ENCODE peak calls at places on chromosomes 2 and 18, in ten cellular contexts. One of them, this sample, is unnamed.

GRCh38 chr2:126614529-126615279 is 41.3 kb upstream of the GYPC start:
- DNase-seq in heart left ventricle: no peak
- DNase-seq in adipocyte: peak; percentile 47
- DNase-seq in transverse colon: no peak
- DNase-seq in NT2/D1: no peak
- DNase-seq in effector memory CD4-positive, alpha-beta T cell: no peak
- DNase-seq in fibroblast of lung: no peak
- DNase-seq in lower lobe of right lung: no peak
- DNase-seq in CD8-positive, alpha-beta memory T cell: no peak
- DNase-seq in CD8-positive, alpha-beta T cell: no peak
- DNase-seq in this sample: no peak

GRCh38 chr2:34096552-34097171 is 497.6 kb upstream of the FAM98A start:
- DNase-seq in heart left ventricle: no peak
- DNase-seq in adipocyte: peak; percentile 89
- DNase-seq in transverse colon: peak; percentile 57
- DNase-seq in NT2/D1: peak; percentile 65
- DNase-seq in effector memory CD4-positive, alpha-beta T cell: no peak
- DNase-seq in fibroblast of lung: peak; percentile 51
- DNase-seq in lower lobe of right lung: no peak
- DNase-seq in CD8-positive, alpha-beta memory T cell: peak; percentile 11
- DNase-seq in CD8-positive, alpha-beta T cell: peak; percentile 30
- DNase-seq in this sample: peak; percentile 15

GRCh38 chr2:142868281-142868762 is 9.1 kb upstream of the KYNU start:
- DNase-seq in heart left ventricle: peak; percentile 75
- DNase-seq in adipocyte: no peak
- DNase-seq in transverse colon: peak; percentile 77
- DNase-seq in NT2/D1: no peak
- DNase-seq in effector memory CD4-positive, alpha-beta T cell: no peak
- DNase-seq in fibroblast of lung: no peak
- DNase-seq in lower lobe of right lung: peak; percentile 83
- DNase-seq in CD8-positive, alpha-beta memory T cell: no peak
- DNase-seq in CD8-positive, alpha-beta T cell: peak; percentile 11
- DNase-seq in this sample: peak; percentile 56

GRCh38 chr18:69943021-69943420 is 4.7 kb downstream of the CD226 start:
- DNase-seq in heart left ventricle: no peak
- DNase-seq in adipocyte: no peak
- DNase-seq in transverse colon: no peak
- DNase-seq in NT2/D1: no peak
- DNase-seq in effector memory CD4-positive, alpha-beta T cell: no peak
- DNase-seq in fibroblast of lung: no peak
- DNase-seq in lower lobe of right lung: no peak
- DNase-seq in CD8-positive, alpha-beta memory T cell: no peak
- DNase-seq in CD8-positive, alpha-beta T cell: no peak
- DNase-seq in this sample: no peak

GRCh38 chr2:169139145-169139544 is 69.8 kb downstream of the DHRS9 start:
- DNase-seq in heart left ventricle: no peak
- DNase-seq in adipocyte: no peak
- DNase-seq in transverse colon: no peak
- DNase-seq in NT2/D1: no peak
- DNase-seq in effector memory CD4-positive, alpha-beta T cell: no peak
- DNase-seq in fibroblast of lung: no peak
- DNase-seq in lower lobe of right lung: no peak
- DNase-seq in CD8-positive, alpha-beta memory T cell: no peak
- DNase-seq in CD8-positive, alpha-beta T cell: no peak
- DNase-seq in this sample: no peak

GRCh38 chr2:229852565-229852964 is 69.2 kb downstream of the TRIP12 start:
- DNase-seq in heart left ventricle: no peak
- DNase-seq in adipocyte: no peak
- DNase-seq in transverse colon: peak; percentile 24
- DNase-seq in NT2/D1: no peak
- DNase-seq in effector memory CD4-positive, alpha-beta T cell: peak; percentile 31
- DNase-seq in fibroblast of lung: peak; percentile 74
- DNase-seq in lower lobe of right lung: no peak
- DNase-seq in CD8-positive, alpha-beta memory T cell: no peak
- DNase-seq in CD8-positive, alpha-beta T cell: peak; percentile 64
- DNase-seq in this sample: no peak

GRCh38 chr2:222499226-222499625 is 74.9 kb downstream of the SGPP2 start:
- DNase-seq in heart left ventricle: no peak
- DNase-seq in adipocyte: no peak
- DNase-seq in transverse colon: no peak
- DNase-seq in NT2/D1: no peak
- DNase-seq in effector memory CD4-positive, alpha-beta T cell: no peak
- DNase-seq in fibroblast of lung: no peak
- DNase-seq in lower lobe of right lung: no peak
- DNase-seq in CD8-positive, alpha-beta memory T cell: no peak
- DNase-seq in CD8-positive, alpha-beta T cell: no peak
- DNase-seq in this sample: no peak

GRCh38 chr2:215917953-215918620 is 95.3 kb downstream of the MREG start:
- DNase-seq in heart left ventricle: no peak
- DNase-seq in adipocyte: peak; percentile 87
- DNase-seq in transverse colon: no peak
- DNase-seq in NT2/D1: peak; percentile 63
- DNase-seq in effector memory CD4-positive, alpha-beta T cell: no peak
- DNase-seq in fibroblast of lung: peak; percentile 71
- DNase-seq in lower lobe of right lung: no peak
- DNase-seq in CD8-positive, alpha-beta memory T cell: no peak
- DNase-seq in CD8-positive, alpha-beta T cell: no peak
- DNase-seq in this sample: no peak

GRCh38 chr2:108574332-108574731 is 40.1 kb downstream of the LIMS1 start:
- DNase-seq in heart left ventricle: no peak
- DNase-seq in adipocyte: no peak
- DNase-seq in transverse colon: no peak
- DNase-seq in NT2/D1: no peak
- DNase-seq in effector memory CD4-positive, alpha-beta T cell: no peak
- DNase-seq in fibroblast of lung: no peak
- DNase-seq in lower lobe of right lung: no peak
- DNase-seq in CD8-positive, alpha-beta memory T cell: no peak
- DNase-seq in CD8-positive, alpha-beta T cell: no peak
- DNase-seq in this sample: no peak

GRCh38 chr2:108580079-108580478 is 45.8 kb downstream of the LIMS1 start:
- DNase-seq in heart left ventricle: no peak
- DNase-seq in adipocyte: no peak
- DNase-seq in transverse colon: no peak
- DNase-seq in NT2/D1: no peak
- DNase-seq in effector memory CD4-positive, alpha-beta T cell: no peak
- DNase-seq in fibroblast of lung: no peak
- DNase-seq in lower lobe of right lung: no peak
- DNase-seq in CD8-positive, alpha-beta memory T cell: no peak
- DNase-seq in CD8-positive, alpha-beta T cell: no peak
- DNase-seq in this sample: no peak

GRCh38 chr2:108575132-108575966 is 41.1 kb downstream of the LIMS1 start:
- DNase-seq in heart left ventricle: no peak
- DNase-seq in adipocyte: peak; percentile 84
- DNase-seq in transverse colon: no peak
- DNase-seq in NT2/D1: no peak
- DNase-seq in effector memory CD4-positive, alpha-beta T cell: no peak
- DNase-seq in fibroblast of lung: peak; percentile 94
- DNase-seq in lower lobe of right lung: no peak
- DNase-seq in CD8-positive, alpha-beta memory T cell: no peak
- DNase-seq in CD8-positive, alpha-beta T cell: no peak
- DNase-seq in this sample: no peak

GRCh38 chr2:108579631-108580030 is 45.4 kb downstream of the LIMS1 start:
- DNase-seq in heart left ventricle: no peak
- DNase-seq in adipocyte: no peak
- DNase-seq in transverse colon: no peak
- DNase-seq in NT2/D1: no peak
- DNase-seq in effector memory CD4-positive, alpha-beta T cell: no peak
- DNase-seq in fibroblast of lung: peak; percentile 68
- DNase-seq in lower lobe of right lung: no peak
- DNase-seq in CD8-positive, alpha-beta memory T cell: no peak
- DNase-seq in CD8-positive, alpha-beta T cell: no peak
- DNase-seq in this sample: peak; percentile 44

GRCh38 chr2:108577099-108577498 is 42.8 kb downstream of the LIMS1 start:
- DNase-seq in heart left ventricle: no peak
- DNase-seq in adipocyte: no peak
- DNase-seq in transverse colon: no peak
- DNase-seq in NT2/D1: no peak
- DNase-seq in effector memory CD4-positive, alpha-beta T cell: no peak
- DNase-seq in fibroblast of lung: no peak
- DNase-seq in lower lobe of right lung: no peak
- DNase-seq in CD8-positive, alpha-beta memory T cell: no peak
- DNase-seq in CD8-positive, alpha-beta T cell: no peak
- DNase-seq in this sample: no peak
- H3K4me1 ChIP-seq in heart left ventricle: peaks cover 64% of the 10 kb centered on the region
- H3K4me1 ChIP-seq in adipocyte: peaks cover 65% of the 10 kb centered on the region
- H3K4me1 ChIP-seq in transverse colon: peaks cover 68% of the 10 kb centered on the region
- H3K4me1 ChIP-seq in NT2/D1: no peaks in the 10 kb centered on the region
- H3K4me1 ChIP-seq in effector memory CD4-positive, alpha-beta T cell: no peaks in the 10 kb centered on the region
- H3K4me1 ChIP-seq in fibroblast of lung: peaks cover 33% of the 10 kb centered on the region
- H3K4me1 ChIP-seq in lower lobe of right lung: peaks cover 41% of the 10 kb centered on the region
- H3K4me1 ChIP-seq in CD8-positive, alpha-beta memory T cell: no peaks in the 10 kb centered on the region
- H3K4me1 ChIP-seq in CD8-positive, alpha-beta T cell: no peaks in the 10 kb centered on the region
- H3K4me1 ChIP-seq in this sample: peaks cover 6% of the 10 kb centered on the region

DNA sequence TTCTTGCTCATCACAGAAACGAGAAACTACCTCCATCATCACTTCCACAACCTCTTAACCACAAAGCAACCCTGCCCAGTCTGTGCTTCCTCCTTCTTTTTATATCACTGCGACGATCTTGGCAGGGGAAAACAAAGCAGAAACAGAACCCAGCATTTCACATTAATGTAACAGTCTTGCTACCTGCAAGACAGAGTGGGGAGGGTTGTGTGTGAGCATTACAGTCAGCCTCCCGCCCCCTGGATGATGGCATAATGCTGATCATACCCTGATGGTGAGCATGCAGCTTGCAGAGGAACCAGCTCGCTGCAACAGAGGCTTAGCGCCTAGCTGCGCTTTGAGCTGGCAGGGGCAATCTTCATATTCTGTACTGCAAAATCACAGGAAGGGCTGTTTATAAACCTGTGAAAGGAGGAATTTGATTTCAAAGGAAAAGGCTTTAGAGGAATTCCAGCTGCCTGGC is 376.1 kb downstream of the IRS1 start:
- DNase-seq in heart left ventricle: peak; percentile 59
- DNase-seq in adipocyte: no peak
- DNase-seq in transverse colon: peak; percentile 8
- DNase-seq in NT2/D1: no peak
- DNase-seq in effector memory CD4-positive, alpha-beta T cell: peak; percentile 8
- DNase-seq in fibroblast of lung: peak; percentile 61
- DNase-seq in lower lobe of right lung: peak; percentile 58
- DNase-seq in CD8-positive, alpha-beta memory T cell: peak; percentile 2
- DNase-seq in CD8-positive, alpha-beta T cell: peak; percentile 22
- DNase-seq in this sample: no peak
- H3K4me1 ChIP-seq in heart left ventricle: peaks cover 20% of the 10 kb centered on the region
- H3K4me1 ChIP-seq in adipocyte: peaks cover 48% of the 10 kb centered on the region
- H3K4me1 ChIP-seq in transverse colon: peaks cover 6% of the 10 kb centered on the region
- H3K4me1 ChIP-seq in NT2/D1: no peaks in the 10 kb centered on the region
- H3K4me1 ChIP-seq in effector memory CD4-positive, alpha-beta T cell: peaks cover 7% of the 10 kb centered on the region
- H3K4me1 ChIP-seq in fibroblast of lung: peaks cover 17% of the 10 kb centered on the region
- H3K4me1 ChIP-seq in lower lobe of right lung: peaks cover 4% of the 10 kb centered on the region
- H3K4me1 ChIP-seq in CD8-positive, alpha-beta memory T cell: peaks cover 15% of the 10 kb centered on the region
- H3K4me1 ChIP-seq in CD8-positive, alpha-beta T cell: peaks cover 13% of the 10 kb centered on the region
- H3K4me1 ChIP-seq in this sample: no peaks in the 10 kb centered on the region

GRCh38 chr2:26723475-26723874 is 31.0 kb downstream of the KCNK3 start:
- DNase-seq in heart left ventricle: no peak
- DNase-seq in adipocyte: no peak
- DNase-seq in transverse colon: no peak
- DNase-seq in NT2/D1: no peak
- DNase-seq in effector memory CD4-positive, alpha-beta T cell: no peak
- DNase-seq in fibroblast of lung: no peak
- DNase-seq in lower lobe of right lung: no peak
- DNase-seq in CD8-positive, alpha-beta memory T cell: no peak
- DNase-seq in CD8-positive, alpha-beta T cell: no peak
- DNase-seq in this sample: no peak
- H3K4me1 ChIP-seq in heart left ventricle: peaks cover 35% of the 10 kb centered on the region
- H3K4me1 ChIP-seq in adipocyte: peaks cover 65% of the 10 kb centered on the region
- H3K4me1 ChIP-seq in transverse colon: peaks cover 48% of the 10 kb centered on the region
- H3K4me1 ChIP-seq in NT2/D1: peaks cover 14% of the 10 kb centered on the region
- H3K4me1 ChIP-seq in effector memory CD4-positive, alpha-beta T cell: no peaks in the 10 kb centered on the region
- H3K4me1 ChIP-seq in fibroblast of lung: peaks cover 30% of the 10 kb centered on the region
- H3K4me1 ChIP-seq in lower lobe of right lung: peaks cover 60% of the 10 kb centered on the region
- H3K4me1 ChIP-seq in CD8-positive, alpha-beta memory T cell: no peaks in the 10 kb centered on the region
- H3K4me1 ChIP-seq in CD8-positive, alpha-beta T cell: no peaks in the 10 kb centered on the region
- H3K4me1 ChIP-seq in this sample: peaks cover 33% of the 10 kb centered on the region

GRCh38 chr2:72950558-72951255 is 33.4 kb downstream of the EMX1 start:
- DNase-seq in heart left ventricle: no peak
- DNase-seq in adipocyte: no peak
- DNase-seq in transverse colon: peak; percentile 24
- DNase-seq in NT2/D1: no peak
- DNase-seq in effector memory CD4-positive, alpha-beta T cell: no peak
- DNase-seq in fibroblast of lung: no peak
- DNase-seq in lower lobe of right lung: no peak
- DNase-seq in CD8-positive, alpha-beta memory T cell: no peak
- DNase-seq in CD8-positive, alpha-beta T cell: no peak
- DNase-seq in this sample: peak; percentile 19

GRCh38 chr2:72949642-72950041 is 32.3 kb downstream of the EMX1 start:
- DNase-seq in heart left ventricle: no peak
- DNase-seq in adipocyte: no peak
- DNase-seq in transverse colon: no peak
- DNase-seq in NT2/D1: no peak
- DNase-seq in effector memory CD4-positive, alpha-beta T cell: no peak
- DNase-seq in fibroblast of lung: no peak
- DNase-seq in lower lobe of right lung: no peak
- DNase-seq in CD8-positive, alpha-beta memory T cell: no peak
- DNase-seq in CD8-positive, alpha-beta T cell: no peak
- DNase-seq in this sample: no peak

GRCh38 chr2:72952110-72952823 is 34.9 kb downstream of the EMX1 start:
- DNase-seq in heart left ventricle: no peak
- DNase-seq in adipocyte: no peak
- DNase-seq in transverse colon: no peak
- DNase-seq in NT2/D1: no peak
- DNase-seq in effector memory CD4-positive, alpha-beta T cell: no peak
- DNase-seq in fibroblast of lung: no peak
- DNase-seq in lower lobe of right lung: no peak
- DNase-seq in CD8-positive, alpha-beta memory T cell: no peak
- DNase-seq in CD8-positive, alpha-beta T cell: no peak
- DNase-seq in this sample: peak; percentile 2

GRCh38 chr2:72952961-72953360 is 35.6 kb downstream of the EMX1 start:
- DNase-seq in heart left ventricle: no peak
- DNase-seq in adipocyte: no peak
- DNase-seq in transverse colon: no peak
- DNase-seq in NT2/D1: no peak
- DNase-seq in effector memory CD4-positive, alpha-beta T cell: no peak
- DNase-seq in fibroblast of lung: no peak
- DNase-seq in lower lobe of right lung: no peak
- DNase-seq in CD8-positive, alpha-beta memory T cell: no peak
- DNase-seq in CD8-positive, alpha-beta T cell: no peak
- DNase-seq in this sample: no peak

DNA sequence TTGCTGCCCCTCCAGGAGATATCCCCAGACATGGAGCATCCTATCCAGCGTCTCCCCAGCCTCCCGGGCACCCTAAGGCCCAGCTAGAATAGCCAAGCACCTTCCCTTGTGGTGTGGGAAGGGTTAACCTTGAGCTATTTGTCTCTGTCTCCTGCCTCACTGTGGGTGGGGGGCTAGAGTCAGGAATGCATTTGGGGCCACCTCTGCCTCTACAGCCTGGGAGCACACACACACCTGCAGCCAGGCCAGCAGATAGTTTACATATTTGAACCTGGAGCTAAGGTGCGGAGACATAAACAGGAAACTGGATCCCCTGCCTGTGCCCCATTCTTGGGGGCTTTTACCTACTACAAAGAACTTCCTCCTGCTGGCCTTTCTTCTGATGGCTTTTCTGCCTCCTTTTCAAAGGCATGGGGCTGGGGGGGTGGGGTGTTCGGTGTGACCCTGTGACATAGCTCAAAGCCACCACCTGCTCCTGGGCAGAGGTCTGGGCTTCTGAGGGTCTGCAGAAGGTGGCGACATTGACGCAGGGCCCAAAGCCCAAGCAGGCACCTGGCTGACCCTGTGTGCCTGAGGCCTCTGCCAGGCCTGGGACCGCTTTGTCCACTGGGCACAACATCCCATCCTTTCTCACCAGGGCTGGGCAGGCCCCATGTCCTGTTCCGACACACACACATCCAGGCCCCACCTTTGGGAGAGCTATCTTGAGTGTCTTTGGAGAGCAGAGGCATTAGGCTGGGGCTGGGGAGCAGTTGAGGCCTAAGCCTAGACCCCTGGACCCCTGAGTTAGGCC is 34.2 kb downstream of the EMX1 start:
- DNase-seq in heart left ventricle: peak; percentile 33
- DNase-seq in adipocyte: no peak
- DNase-seq in transverse colon: no peak
- DNase-seq in NT2/D1: peak; percentile 44
- DNase-seq in effector memory CD4-positive, alpha-beta T cell: no peak
- DNase-seq in fibroblast of lung: no peak
- DNase-seq in lower lobe of right lung: no peak
- DNase-seq in CD8-positive, alpha-beta memory T cell: no peak
- DNase-seq in CD8-positive, alpha-beta T cell: no peak
- DNase-seq in this sample: no peak
- H3K4me1 ChIP-seq in heart left ventricle: peaks cover 8% of the 10 kb centered on the region
- H3K4me1 ChIP-seq in adipocyte: no peaks in the 10 kb centered on the region
- H3K4me1 ChIP-seq in transverse colon: no peaks in the 10 kb centered on the region
- H3K4me1 ChIP-seq in NT2/D1: peaks cover 11% of the 10 kb centered on the region
- H3K4me1 ChIP-seq in effector memory CD4-positive, alpha-beta T cell: peaks cover 10% of the 10 kb centered on the region
- H3K4me1 ChIP-seq in fibroblast of lung: no peaks in the 10 kb centered on the region
- H3K4me1 ChIP-seq in lower lobe of right lung: no peaks in the 10 kb centered on the region
- H3K4me1 ChIP-seq in CD8-positive, alpha-beta memory T cell: peaks cover 18% of the 10 kb centered on the region
- H3K4me1 ChIP-seq in CD8-positive, alpha-beta T cell: peaks cover 17% of the 10 kb centered on the region
- H3K4me1 ChIP-seq in this sample: no peaks in the 10 kb centered on the region

This sample was measured in right cardiac atrium.